ENCODE peak calls at places on chromosomes 12 and 14, in five cellular contexts. X is heart left ventricle, P is tibial nerve, F is HCT116, L is Peyer's patch. U is an unnamed sample. For H3K36me3 and H3K9me3, the result is how much of the 10 kb centered on the place peaks cover.

GRCh38 chr14:73661872-73662271 is 17.1 kb downstream of the DNAL1 start:
- DNase-seq in P (no peak), F (no peak), X (no peak), L (no peak), U (no peak)

GRCh38 chr12:68449196-68449595 is 117.0 kb upstream of the MDM1 start:
- DNase-seq in X (no peak), F (no peak), P (no peak), L (no peak), U (no peak)

GRCh38 chr12:105538880-105539279 is 208.4 kb downstream of the C12orf75 start:
- DNase-seq in L (no peak), F (no peak), P (no peak), X (no peak), U (no peak)

GRCh38 chr12:8846305-8846704 is 23.9 kb downstream of the A2ML1 start:
- DNase-seq in X (no peak), F (no peak), L (no peak), P (no peak), U (no peak)

GRCh38 chr14:61661471-61661988 is 33.8 kb upstream of the HIF1A start:
- DNase-seq in L (no peak), F (no peak), P (no peak), X (no peak), U (no peak)

GRCh38 chr12:108801736-108802665 is 55.4 kb downstream of the SSH1 start:
- DNase-seq in X (peak), L (peak), P (peak), F (no peak), U (peak)

GRCh38 chr14:103140316-103141109 is 17.3 kb downstream of the TNFAIP2 start:
- DNase-seq in F (no peak), X (no peak), L (peak), P (no peak), U (no peak)

GRCh38 chr12:24045816-24046257 is 96.4 kb upstream of the SOX5 start:
- DNase-seq in X (peak), F (no peak), P (no peak), L (no peak), U (peak)

GRCh38 chr14:33057585-33057984 is 118.9 kb downstream of the NPAS3 start:
- DNase-seq in L (no peak), X (no peak), P (no peak), F (no peak), U (no peak)

GRCh38 chr14:56760164-56760914 is 49.9 kb downstream of the OTX2 start:
- DNase-seq in P (no peak), F (no peak), L (no peak), X (no peak), U (no peak)

GRCh38 chr14:24665440-24665991 is 31.5 kb upstream of the GZMB start:
- DNase-seq in F (no peak), P (no peak), X (no peak), L (no peak), U (no peak)

GRCh38 chr12:58502236-58502635 is 418.1 kb downstream of the LRIG3 start:
- DNase-seq in F (no peak), L (no peak), X (peak), P (no peak), U (no peak)

GRCh38 chr12:46964496-46965098 is 114.8 kb upstream of the PCED1B start:
- DNase-seq in X (no peak), L (no peak), F (no peak), P (no peak), U (peak)

GRCh38 chr14:32588448-32589320 is 259.6 kb downstream of the AKAP6 start:
- DNase-seq in L (no peak), F (peak), X (no peak), P (no peak), U (no peak)

GRCh38 chr12:88052686-88053085 is 23.5 kb upstream of the C12orf50 start:
- DNase-seq in F (peak), X (no peak), L (no peak), P (no peak), U (peak)

GRCh38 chr12:79983969-79984629 is 49.2 kb upstream of the PPP1R12A start:
- DNase-seq in F (no peak), L (no peak), X (no peak), P (no peak), U (peak)

GRCh38 chr14:69636718-69637480 is 25.5 kb downstream of the SUSD6 start:
- DNase-seq in F (no peak), L (no peak), X (no peak), P (no peak), U (no peak)

GRCh38 chr14:95305940-95306339 is 13.8 kb downstream of the CLMN start:
- DNase-seq in P (no peak), F (no peak), X (no peak), L (no peak), U (no peak)

GRCh38 chr14:95303107-95303506 is 16.6 kb downstream of the CLMN start:
- DNase-seq in L (no peak), P (no peak), F (no peak), X (no peak), U (no peak)

GRCh38 chr14:95305145-95305544 is 14.6 kb downstream of the CLMN start:
- DNase-seq in L (no peak), X (no peak), P (no peak), F (no peak), U (no peak)

GRCh38 chr14:95303552-95303951 is 16.2 kb downstream of the CLMN start:
- DNase-seq in L (no peak), F (no peak), P (no peak), X (no peak), U (no peak)

GRCh38 chr14:95304342-95304741 is 15.4 kb downstream of the CLMN start:
- DNase-seq in L (no peak), F (no peak), X (no peak), P (no peak), U (no peak)
- H3K4me3 ChIP-seq in L (no peak), F (no peak), X (no peak), P (no peak), U (no peak)

GRCh38 chr12:117178301-117178700 is 12.0 kb downstream of the FBXO21 start:
- DNase-seq in L (no peak), P (no peak), X (no peak), F (no peak), U (no peak)
- H3K36me3 ChIP-seq in L (half or more), P (under half), X (half or more), F (under half), U (under half)

DNA sequence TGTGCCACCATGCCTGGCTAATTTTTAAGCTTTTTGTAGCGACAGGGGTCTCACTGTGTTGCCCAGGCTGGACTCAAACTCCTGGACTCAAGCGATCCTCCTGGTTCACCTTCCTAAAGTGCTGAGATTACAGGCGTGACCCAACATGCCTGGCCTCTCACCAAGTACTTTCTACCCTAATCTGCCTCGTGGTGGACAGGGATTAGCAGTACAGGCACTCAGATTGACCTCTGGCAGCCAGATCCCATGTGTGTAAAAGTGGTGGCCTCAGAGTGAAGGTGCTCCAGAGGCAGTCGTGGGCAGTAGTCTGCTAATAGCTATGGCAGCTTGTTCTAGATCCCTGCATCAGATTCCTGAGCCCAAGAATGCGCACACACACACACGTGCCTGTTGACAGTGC is 30.9 kb downstream of the MTHFD1 start:
- DNase-seq in F (no peak), L (no peak), P (no peak), X (no peak), U (no peak)
- H3K9me3 ChIP-seq in F (under half), L (under half), P (under half), X (under half), U (under half)

GRCh38 chr14:21191261-21191808 is 35.5 kb upstream of the OR5AU1 start:
- DNase-seq in L (no peak), X (no peak), F (no peak), P (no peak), U (no peak)
- H3K4me3 ChIP-seq in L (peak), X (peak), F (peak), P (peak), U (no peak)

DNA sequence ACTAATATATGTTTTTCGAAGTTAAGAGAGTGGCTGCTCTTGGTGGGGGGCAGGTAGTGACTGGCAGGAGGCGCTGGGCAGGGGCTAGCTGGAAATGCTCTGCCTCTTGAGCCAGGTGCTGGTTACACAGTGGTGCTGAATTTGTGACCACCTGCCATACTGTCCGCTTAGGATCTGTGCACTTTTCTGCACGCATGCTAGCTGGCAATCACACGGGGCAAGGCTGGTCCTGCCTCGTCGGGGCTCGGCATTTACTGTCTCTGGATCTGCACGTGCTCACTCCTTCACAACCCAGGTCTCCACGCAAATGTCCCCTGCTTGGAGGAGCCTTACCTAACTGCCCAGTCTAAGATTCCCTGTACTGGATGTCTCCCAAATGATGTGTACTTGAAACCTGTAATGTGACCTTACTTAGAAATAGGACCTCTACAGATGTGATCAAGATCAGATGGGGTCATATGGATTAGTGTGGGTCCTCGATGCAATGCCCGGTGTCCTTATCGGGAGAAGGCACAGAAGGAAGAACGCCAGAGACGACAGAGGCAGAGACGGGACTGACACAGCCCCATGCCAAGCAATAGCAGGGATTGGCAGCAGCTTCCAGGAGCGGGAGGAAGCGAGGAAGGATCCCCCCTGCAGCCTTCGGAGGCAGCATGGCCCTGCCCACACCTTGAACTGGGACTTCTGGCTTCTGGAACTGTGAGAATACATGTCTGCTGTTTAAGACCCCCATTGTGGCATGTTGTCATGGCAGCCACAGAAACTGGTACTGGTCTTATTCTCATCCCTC is 59.5 kb downstream of the RBM19 start:
- DNase-seq in L (no peak), X (no peak), F (no peak), P (no peak), U (no peak)
- H3K36me3 ChIP-seq in L (under half), X (under half), F (under half), P (under half), U (under half)

GRCh38 chr14:105853907-105854599 is 327.7 kb downstream of the TMEM121 start:
- DNase-seq in L (no peak), P (no peak), F (no peak), X (no peak), U (no peak)

GRCh38 chr14:105851716-105852377 is 325.5 kb downstream of the TMEM121 start:
- DNase-seq in P (no peak), L (no peak), F (no peak), X (no peak), U (no peak)

GRCh38 chr14:105850853-105851581 is 324.6 kb downstream of the TMEM121 start:
- DNase-seq in F (no peak), P (no peak), L (peak), X (no peak), U (no peak)

GRCh38 chr14:105853089-105853906 is 326.9 kb downstream of the TMEM121 start:
- DNase-seq in F (no peak), L (no peak), X (no peak), P (no peak), U (no peak)

GRCh38 chr14:105852378-105853088 is 326.1 kb downstream of the TMEM121 start:
- DNase-seq in X (no peak), F (no peak), L (peak), P (no peak), U (no peak)
- H3K9me3 ChIP-seq in X (under half), F (under half), L (under half), P (under half), U (under half)

GRCh38 chr14:52862652-52863338 is 71.4 kb upstream of the GNPNAT1 start:
- DNase-seq in X (no peak), F (no peak), P (no peak), L (no peak), U (no peak)

GRCh38 chr14:52860910-52861309 is 69.5 kb upstream of the GNPNAT1 start:
- DNase-seq in L (no peak), X (no peak), F (no peak), P (no peak), U (no peak)

GRCh38 chr14:52868911-52869611 is 77.7 kb upstream of the GNPNAT1 start:
- DNase-seq in L (no peak), P (no peak), X (no peak), F (no peak), U (no peak)

GRCh38 chr14:52860209-52860608 is 68.8 kb upstream of the GNPNAT1 start:
- DNase-seq in X (no peak), F (no peak), P (no peak), L (no peak), U (no peak)

GRCh38 chr14:52863339-52863700 is 71.9 kb upstream of the GNPNAT1 start:
- DNase-seq in P (no peak), X (no peak), L (no peak), F (no peak), U (no peak)
- H3K4me3 ChIP-seq in P (no peak), X (no peak), L (no peak), F (no peak), U (no peak)